ENCODE peak calls at places on chromosomes 7 and 10, in four cellular contexts. One of them, this sample, is unnamed.

GRCh38 chr7:76216683-76217082 is 15.0 kb downstream of the SRRM3 start:
- DNase-seq in fibroblast of villous mesenchyme: no peak
- DNase-seq in tibial artery: no peak
- DNase-seq in brain microvascular endothelial cell: no peak
- DNase-seq in this sample: no peak

GRCh38 chr10:76523215-76523614 is 1091.8 kb downstream of the LRMDA start:
- DNase-seq in tibial artery: peak
- DNase-seq in brain microvascular endothelial cell: no peak
- DNase-seq in fibroblast of villous mesenchyme: no peak
- DNase-seq in this sample: no peak

GRCh38 chr7:11437987-11438386 is 394.0 kb downstream of the THSD7A start:
- DNase-seq in tibial artery: no peak
- DNase-seq in brain microvascular endothelial cell: peak
- DNase-seq in fibroblast of villous mesenchyme: peak
- DNase-seq in this sample: peak

GRCh38 chr7:5780801-5781496 is 514 bp downstream of the RNF216 start:
- DNase-seq in brain microvascular endothelial cell: peak
- DNase-seq in tibial artery: peak
- DNase-seq in fibroblast of villous mesenchyme: peak
- DNase-seq in this sample: peak

GRCh38 chr10:99329238-99329890 is at the start of gene CNNM1:
- DNase-seq in brain microvascular endothelial cell: no peak
- DNase-seq in fibroblast of villous mesenchyme: peak
- DNase-seq in tibial artery: no peak
- DNase-seq in this sample: peak

GRCh38 chr7:116521046-116521664 is 3.7 kb upstream of the CAV1 start:
- DNase-seq in brain microvascular endothelial cell: no peak
- DNase-seq in tibial artery: no peak
- DNase-seq in fibroblast of villous mesenchyme: peak
- DNase-seq in this sample: peak

GRCh38 chr7:87140271-87140748 is 11.9 kb upstream of the DMTF1 start:
- DNase-seq in brain microvascular endothelial cell: no peak
- DNase-seq in fibroblast of villous mesenchyme: no peak
- DNase-seq in tibial artery: no peak
- DNase-seq in this sample: no peak

GRCh38 chr7:133364959-133365680 is 112.2 kb downstream of the EXOC4 start:
- DNase-seq in fibroblast of villous mesenchyme: no peak
- DNase-seq in tibial artery: no peak
- DNase-seq in brain microvascular endothelial cell: peak
- DNase-seq in this sample: peak

GRCh38 chr7:44884553-44885393 is 557 bp downstream of the PURB start:
- DNase-seq in brain microvascular endothelial cell: peak
- DNase-seq in tibial artery: peak
- DNase-seq in fibroblast of villous mesenchyme: peak
- DNase-seq in this sample: peak

GRCh38 chr7:78792006-78792405 is 661.5 kb downstream of the MAGI2 start:
- DNase-seq in fibroblast of villous mesenchyme: peak
- DNase-seq in tibial artery: no peak
- DNase-seq in brain microvascular endothelial cell: no peak
- DNase-seq in this sample: no peak

GRCh38 chr7:22430457-22430856 is 69.5 kb downstream of the STEAP1B start:
- DNase-seq in brain microvascular endothelial cell: peak
- DNase-seq in tibial artery: no peak
- DNase-seq in fibroblast of villous mesenchyme: peak
- DNase-seq in this sample: peak

GRCh38 chr10:31359979-31360378 is 41.0 kb downstream of the ZEB1 start:
- DNase-seq in fibroblast of villous mesenchyme: no peak
- DNase-seq in brain microvascular endothelial cell: no peak
- DNase-seq in tibial artery: no peak
- DNase-seq in this sample: no peak

GRCh38 chr7:82331234-82331633 is 112.3 kb downstream of the CACNA2D1 start:
- DNase-seq in brain microvascular endothelial cell: no peak
- DNase-seq in fibroblast of villous mesenchyme: no peak
- DNase-seq in tibial artery: no peak
- DNase-seq in this sample: no peak

GRCh38 chr7:32142649-32143048 is 72.4 kb upstream of the PDE1C start:
- DNase-seq in tibial artery: no peak
- DNase-seq in brain microvascular endothelial cell: peak
- DNase-seq in fibroblast of villous mesenchyme: no peak
- DNase-seq in this sample: peak

GRCh38 chr7:155974186-155974897 is 162.1 kb upstream of the SHH start:
- DNase-seq in brain microvascular endothelial cell: no peak
- DNase-seq in fibroblast of villous mesenchyme: no peak
- DNase-seq in tibial artery: no peak
- DNase-seq in this sample: no peak

GRCh38 chr10:71161429-71161828 is 50.9 kb upstream of the UNC5B start:
- DNase-seq in brain microvascular endothelial cell: peak
- DNase-seq in tibial artery: no peak
- DNase-seq in fibroblast of villous mesenchyme: no peak
- DNase-seq in this sample: peak

GRCh38 chr10:51867956-51868355 is 168.6 kb upstream of the CSTF2T start:
- DNase-seq in tibial artery: no peak
- DNase-seq in fibroblast of villous mesenchyme: peak
- DNase-seq in brain microvascular endothelial cell: peak
- DNase-seq in this sample: peak

GRCh38 chr7:76257973-76258372 is 44.5 kb upstream of the HSPB1 start:
- DNase-seq in brain microvascular endothelial cell: no peak
- DNase-seq in tibial artery: no peak
- DNase-seq in fibroblast of villous mesenchyme: no peak
- DNase-seq in this sample: no peak

GRCh38 chr7:84490661-84491060 is 296.1 kb upstream of the SEMA3A start:
- DNase-seq in tibial artery: no peak
- DNase-seq in brain microvascular endothelial cell: peak
- DNase-seq in fibroblast of villous mesenchyme: peak
- DNase-seq in this sample: peak

GRCh38 chr7:51261950-51262795 is 54.4 kb downstream of the COBL start:
- DNase-seq in fibroblast of villous mesenchyme: no peak
- DNase-seq in brain microvascular endothelial cell: no peak
- DNase-seq in tibial artery: no peak
- DNase-seq in this sample: no peak

GRCh38 chr7:66353547-66353946 is 148.4 kb downstream of the TPST1 start:
- DNase-seq in fibroblast of villous mesenchyme: peak
- DNase-seq in brain microvascular endothelial cell: no peak
- DNase-seq in tibial artery: no peak
- DNase-seq in this sample: peak

GRCh38 chr10:43861966-43862751 is 213.5 kb upstream of the ZNF32 start:
- DNase-seq in brain microvascular endothelial cell: peak
- DNase-seq in fibroblast of villous mesenchyme: peak
- DNase-seq in tibial artery: peak
- DNase-seq in this sample: peak

GRCh38 chr7:48154792-48155413 is 16.4 kb upstream of the ABCA13 start:
- DNase-seq in brain microvascular endothelial cell: peak
- DNase-seq in tibial artery: no peak
- DNase-seq in fibroblast of villous mesenchyme: peak
- DNase-seq in this sample: peak

GRCh38 chr10:88687853-88688467 is 18.1 kb upstream of the LIPK start:
- DNase-seq in tibial artery: no peak
- DNase-seq in fibroblast of villous mesenchyme: peak
- DNase-seq in brain microvascular endothelial cell: no peak
- DNase-seq in this sample: peak

GRCh38 chr10:109902992-109903947 is 20.0 kb downstream of the XPNPEP1 start:
- DNase-seq in fibroblast of villous mesenchyme: peak
- DNase-seq in brain microvascular endothelial cell: no peak
- DNase-seq in tibial artery: no peak
- DNase-seq in this sample: peak

GRCh38 chr7:150417239-150417638 is 33.2 kb upstream of the GIMAP8 start:
- DNase-seq in brain microvascular endothelial cell: no peak
- DNase-seq in fibroblast of villous mesenchyme: no peak
- DNase-seq in tibial artery: no peak
- DNase-seq in this sample: no peak

GRCh38 chr7:150420987-150421674 is 29.3 kb upstream of the GIMAP8 start:
- DNase-seq in brain microvascular endothelial cell: peak
- DNase-seq in tibial artery: peak
- DNase-seq in fibroblast of villous mesenchyme: peak
- DNase-seq in this sample: peak

GRCh38 chr7:150415161-150416160 is 35.0 kb upstream of the GIMAP8 start:
- DNase-seq in brain microvascular endothelial cell: no peak
- DNase-seq in fibroblast of villous mesenchyme: no peak
- DNase-seq in tibial artery: no peak
- DNase-seq in this sample: no peak

GRCh38 chr7:150420242-150420641 is 30.2 kb upstream of the GIMAP8 start:
- DNase-seq in tibial artery: no peak
- DNase-seq in fibroblast of villous mesenchyme: no peak
- DNase-seq in brain microvascular endothelial cell: no peak
- DNase-seq in this sample: no peak

DNA sequence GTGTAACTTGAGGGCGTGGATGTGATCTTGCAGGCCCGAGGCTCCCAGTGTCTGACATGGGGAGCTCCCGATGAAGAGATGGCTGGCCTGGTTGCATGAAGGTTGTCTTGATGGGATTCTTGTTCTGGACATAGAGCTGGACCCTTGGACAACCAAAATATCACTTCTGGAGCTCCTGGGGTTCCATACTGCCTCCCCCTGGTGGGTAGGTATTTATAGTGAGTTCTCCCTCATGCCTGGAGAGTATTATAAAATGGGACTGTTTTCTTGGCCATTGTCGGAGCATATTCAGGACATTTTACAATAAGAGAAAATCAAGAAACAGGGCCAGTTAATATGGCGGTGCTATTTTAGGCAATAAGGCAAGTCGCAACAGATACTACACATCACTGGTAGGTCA is 32.6 kb upstream of the GIMAP8 start:
- DNase-seq in tibial artery: no peak
- DNase-seq in fibroblast of villous mesenchyme: no peak
- DNase-seq in brain microvascular endothelial cell: no peak
- DNase-seq in this sample: no peak
- TF ChIP-seq CTCF in tibial artery: no peak
- TF ChIP-seq CTCF in fibroblast of villous mesenchyme: no peak
- TF ChIP-seq CTCF in brain microvascular endothelial cell: peak
- TF ChIP-seq CTCF in this sample: peak

DNA sequence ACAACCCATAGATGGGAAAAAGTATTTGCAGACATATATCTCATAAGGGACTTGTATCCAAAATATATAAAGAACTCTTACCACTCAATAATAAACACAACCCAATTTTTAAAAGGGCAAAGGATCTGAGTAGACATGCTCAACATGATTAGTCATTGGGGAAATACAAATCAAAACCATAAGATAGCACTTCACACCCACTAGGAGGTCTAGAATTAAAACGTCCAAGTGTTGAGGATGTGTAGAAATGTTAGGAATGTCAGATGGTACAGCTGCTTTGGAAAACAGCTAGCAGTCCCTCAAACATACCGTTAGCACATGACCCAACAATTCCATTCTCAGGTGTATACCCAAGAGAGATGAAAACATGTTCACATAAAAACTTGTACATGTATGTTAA is 8.3 kb downstream of the PSTK start:
- DNase-seq in tibial artery: no peak
- DNase-seq in fibroblast of villous mesenchyme: no peak
- DNase-seq in brain microvascular endothelial cell: no peak
- DNase-seq in this sample: peak
- H3K4me3 ChIP-seq in tibial artery: no peak
- H3K4me3 ChIP-seq in fibroblast of villous mesenchyme: no peak
- H3K4me3 ChIP-seq in brain microvascular endothelial cell: no peak
- H3K4me3 ChIP-seq in this sample: no peak

GRCh38 chr10:59651902-59652301 is 57.7 kb downstream of the SLC16A9 start:
- DNase-seq in brain microvascular endothelial cell: no peak
- DNase-seq in tibial artery: no peak
- DNase-seq in fibroblast of villous mesenchyme: no peak
- DNase-seq in this sample: no peak

GRCh38 chr10:59648711-59649201 is 60.9 kb downstream of the SLC16A9 start:
- DNase-seq in tibial artery: no peak
- DNase-seq in fibroblast of villous mesenchyme: peak
- DNase-seq in brain microvascular endothelial cell: peak
- DNase-seq in this sample: peak

GRCh38 chr10:59654007-59654406 is 55.6 kb downstream of the SLC16A9 start:
- DNase-seq in fibroblast of villous mesenchyme: peak
- DNase-seq in tibial artery: no peak
- DNase-seq in brain microvascular endothelial cell: no peak
- DNase-seq in this sample: no peak

GRCh38 chr10:59644841-59645240 is 64.8 kb downstream of the SLC16A9 start:
- DNase-seq in tibial artery: no peak
- DNase-seq in fibroblast of villous mesenchyme: no peak
- DNase-seq in brain microvascular endothelial cell: no peak
- DNase-seq in this sample: no peak

DNA sequence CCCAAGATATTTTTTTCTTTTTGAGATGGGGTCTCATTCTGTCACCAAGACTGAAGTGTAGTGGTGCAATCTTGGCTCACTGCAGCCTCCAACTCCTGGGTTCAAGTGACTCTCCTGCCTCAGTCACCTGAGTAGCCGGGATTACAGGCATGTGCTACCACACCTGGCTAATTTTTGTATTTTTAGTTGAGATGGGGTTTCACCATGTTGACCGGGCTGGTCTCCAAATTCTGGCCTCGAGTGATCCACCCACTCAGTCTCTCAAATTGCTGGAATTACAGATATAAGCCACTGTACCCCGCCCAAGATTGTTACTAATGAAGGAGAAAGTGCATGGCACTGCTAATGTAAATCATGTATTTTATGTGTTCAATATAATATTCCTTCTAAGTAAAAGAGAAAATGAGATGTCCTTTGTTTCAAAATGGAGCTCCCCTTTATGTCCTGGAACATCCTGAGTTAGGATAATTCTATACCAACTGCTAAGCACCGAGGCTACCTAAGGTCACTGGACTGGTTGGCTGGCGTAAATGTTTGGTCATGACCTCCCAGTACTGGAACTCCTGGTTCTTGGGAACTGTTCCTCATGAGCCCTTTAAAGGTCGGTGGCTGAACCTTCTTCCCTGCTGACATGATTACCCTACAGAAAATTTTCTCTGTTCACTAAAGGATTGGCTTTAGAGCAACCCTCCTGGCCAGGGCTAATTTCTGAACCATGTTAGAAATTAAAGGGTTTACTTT is 59.9 kb downstream of the SLC16A9 start:
- DNase-seq in fibroblast of villous mesenchyme: no peak
- DNase-seq in tibial artery: no peak
- DNase-seq in brain microvascular endothelial cell: no peak
- DNase-seq in this sample: no peak
- TF ChIP-seq CTCF in fibroblast of villous mesenchyme: no peak
- TF ChIP-seq CTCF in tibial artery: no peak
- TF ChIP-seq CTCF in brain microvascular endothelial cell: no peak
- TF ChIP-seq CTCF in this sample: no peak

DNA sequence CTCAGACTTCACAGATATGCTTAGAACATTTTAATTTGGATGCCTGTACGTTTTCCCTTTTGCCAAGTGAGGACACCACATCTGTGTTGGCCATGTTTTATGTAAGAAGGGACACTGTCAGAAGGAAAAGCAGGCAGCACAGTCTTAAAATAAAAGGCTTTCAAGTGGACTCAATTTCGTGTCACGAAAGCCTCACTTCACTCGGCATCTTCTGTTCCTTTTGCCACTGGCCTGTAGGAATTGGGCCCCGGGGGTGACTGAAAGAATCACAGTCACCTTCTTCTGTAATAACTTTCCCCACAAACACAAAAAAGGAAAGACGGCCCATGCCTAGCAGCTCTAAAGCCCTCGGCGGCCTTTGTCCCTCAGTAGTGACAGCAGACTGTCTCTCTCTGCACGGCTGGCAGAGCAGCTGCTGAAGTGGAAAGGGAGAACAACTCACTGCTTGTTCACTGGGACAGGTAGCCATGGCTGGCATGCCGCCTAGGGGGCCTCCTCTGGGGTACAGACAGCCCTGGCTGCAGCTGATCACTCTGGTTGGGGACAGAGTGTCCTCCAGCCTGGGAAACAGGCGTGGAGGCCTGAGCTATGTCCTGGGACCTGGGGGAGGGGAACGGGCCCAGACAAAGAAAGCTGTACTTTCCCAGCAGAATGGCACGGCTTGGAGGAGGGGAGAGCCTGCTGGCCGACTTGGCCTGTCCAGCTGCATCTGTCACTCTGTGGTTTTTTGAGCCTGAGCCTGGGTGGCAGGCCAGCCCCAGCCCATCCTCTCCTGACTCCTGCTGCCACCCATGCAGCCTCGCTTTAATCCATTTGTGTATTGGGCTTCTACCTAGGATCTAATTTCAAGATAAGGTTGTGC is 4.4 kb downstream of the RASSF4 start:
- DNase-seq in tibial artery: peak
- DNase-seq in fibroblast of villous mesenchyme: peak
- DNase-seq in brain microvascular endothelial cell: no peak
- DNase-seq in this sample: no peak
- H3K4me3 ChIP-seq in tibial artery: no peak
- H3K4me3 ChIP-seq in fibroblast of villous mesenchyme: no peak
- H3K4me3 ChIP-seq in brain microvascular endothelial cell: no peak
- H3K4me3 ChIP-seq in this sample: no peak

This sample was measured in fibroblast of mammary gland.